ENCODE peak calls at places on chromosomes 7 and 10, in seven cellular contexts. H is A549; C is Right ventricle myocardium inferior; N is body of pancreas; X is activated CD4-positive, alpha-beta T cell treated with anti-CD3 and anti-CD28 coated beads for 24 hours; K is ovary; A is left ventricle myocardium superior. U is an unnamed sample.

GRCh38 chr7:46558482-46559193 is 637.6 kb upstream of the IGFBP3 start:
- DNase-seq in H (no peak), C (no peak), N (no peak), X (no peak), K (no peak), A (no peak), U (no peak)

GRCh38 chr10:125448596-125448995 is 234.4 kb downstream of the TEX36 start:
- DNase-seq in H (peak; percentile 28), C (no peak), N (peak; percentile 29), X (no peak), K (no peak), A (no peak), U (no peak)

GRCh38 chr7:151115121-151115835 is 29.0 kb downstream of the AGAP3 start:
- DNase-seq in H (no peak), C (no peak), N (no peak), X (peak; percentile 15), K (no peak), A (peak; percentile 60), U (no peak)

GRCh38 chr10:79344502-79345195 is 2.6 kb upstream of the PPIF start:
- DNase-seq in H (no peak), C (no peak), N (peak; percentile 88), X (no peak), K (peak; percentile 9), A (no peak), U (peak; percentile 44)

GRCh38 chr10:70432101-70432500 is 9.4 kb downstream of the NODAL start:
- DNase-seq in H (no peak), C (peak; percentile 79), N (peak; percentile 47), X (no peak), K (no peak), A (peak; percentile 57), U (no peak)

GRCh38 chr7:131197920-131198610 is 129.6 kb upstream of the MKLN1 start:
- DNase-seq in H (no peak), C (no peak), N (no peak), X (no peak), K (no peak), A (no peak), U (no peak)

GRCh38 chr7:134031835-134032617 is 95.1 kb upstream of the LRGUK start:
- DNase-seq in H (no peak), C (no peak), N (no peak), X (no peak), K (no peak), A (peak; percentile 35), U (no peak)

GRCh38 chr10:113397031-113397430 is 155.8 kb upstream of the HABP2 start:
- DNase-seq in H (no peak), C (no peak), N (no peak), X (no peak), K (no peak), A (no peak), U (no peak)

GRCh38 chr7:103660455-103661371 is 214.7 kb upstream of the SLC26A5 start:
- DNase-seq in H (no peak), C (no peak), N (no peak), X (no peak), K (no peak), A (no peak), U (peak; percentile 85)

GRCh38 chr10:89207801-89208551 is 859 bp upstream of the CH25H start:
- DNase-seq in H (peak; percentile 19), C (peak; percentile 76), N (peak; percentile 41), X (no peak), K (peak; percentile 58), A (peak; percentile 72), U (no peak)